ENCODE peak calls at places on chromosomes 13 and 19, in seven cellular contexts. I is EL; F is endodermal cell; U is stimulated activated CD8-positive, alpha-beta memory T cell treated with anti-CD3 and anti-CD28 coated beads, Interleukin-2, amount 100 ng/mL, for 1 hour; E is NCI-H524 treated with DMSO at 0.1 percent for 48 hours; W is Right ventricle myocardium superior; S is left lobe of liver. O is an unnamed sample.

GRCh38 chr19:7989071-7989575 is 16.3 kb downstream of the ELAVL1 start:
- DNase-seq in W (peak), I (no peak), S (no peak), U (no peak), E (no peak), F (peak), O (no peak)

GRCh38 chr19:13099073-13099999 is 3.3 kb downstream of the LYL1 start:
- DNase-seq in I (peak), F (peak), W (peak), S (peak), E (no peak), U (peak), O (no peak)

GRCh38 chr19:51724543-51724942 is 752 bp upstream of the HAS1 start:
- DNase-seq in F (no peak), I (no peak), S (no peak), E (no peak), U (no peak), W (peak), O (no peak)

GRCh38 chr13:25046274-25046984 is 49.5 kb upstream of the PABPC3 start:
- DNase-seq in E (no peak), S (no peak), U (no peak), I (no peak), F (peak), W (no peak), O (no peak)

GRCh38 chr13:55440465-55441085 is 1700.1 kb upstream of the PRR20A start:
- DNase-seq in U (no peak), F (no peak), I (no peak), E (no peak), S (no peak), W (no peak), O (no peak)

GRCh38 chr19:7575426-7576040 is 20.1 kb upstream of the CAMSAP3 start:
- DNase-seq in I (peak), S (no peak), W (no peak), U (no peak), E (no peak), F (no peak), O (no peak)

GRCh38 chr13:98648141-98648540 is 71.2 kb upstream of the STK24 start:
- DNase-seq in F (no peak), W (no peak), E (no peak), I (no peak), S (no peak), U (no peak), O (no peak)

GRCh38 chr19:58346961-58347929 is 6.0 kb downstream of the A1BG start:
- DNase-seq in F (peak), I (peak), S (no peak), U (peak), E (no peak), W (peak), O (peak)

GRCh38 chr19:5214371-5214770 is 126.2 kb downstream of the PTPRS start:
- DNase-seq in I (no peak), E (no peak), W (no peak), S (no peak), U (no peak), F (no peak), O (no peak)

GRCh38 chr13:110396913-110397379 is 89.9 kb downstream of the COL4A2 start:
- DNase-seq in S (no peak), F (no peak), W (peak), I (peak), E (no peak), U (no peak), O (no peak)

GRCh38 chr13:62524498-62524897 is 1108.8 kb upstream of the PCDH20 start:
- DNase-seq in U (no peak), E (no peak), I (no peak), S (no peak), W (no peak), F (no peak), O (no peak)

GRCh38 chr19:39324242-39324842 is 3.7 kb upstream of the LRFN1 start:
- DNase-seq in U (no peak), W (no peak), E (no peak), I (no peak), S (no peak), F (no peak), O (no peak)

GRCh38 chr13:28478127-28478526 is 16.8 kb downstream of the FLT1 start:
- DNase-seq in E (no peak), S (no peak), W (no peak), U (no peak), F (no peak), I (peak), O (no peak)

GRCh38 chr19:35545855-35546381 is 492 bp downstream of the TMEM147 start:
- DNase-seq in U (peak), F (no peak), I (peak), W (peak), S (peak), E (no peak), O (peak)

GRCh38 chr13:113897161-113897560 is 33.3 kb upstream of the GAS6 start:
- DNase-seq in W (no peak), U (no peak), F (no peak), I (peak), E (no peak), S (peak), O (peak)

GRCh38 chr13:101845501-101846012 is 393.1 kb downstream of the ITGBL1 start:
- DNase-seq in S (no peak), E (no peak), I (peak), W (no peak), F (peak), U (no peak), O (no peak)

GRCh38 chr19:12774588-12775555 is at the start of gene HOOK2:
- DNase-seq in E (no peak), U (no peak), F (peak), S (peak), I (no peak), W (no peak), O (no peak)

GRCh38 chr19:33125929-33126388 is 6.0 kb upstream of the WDR88 start:
- DNase-seq in U (peak), W (no peak), S (no peak), I (peak), E (peak), F (peak), O (no peak)

GRCh38 chr19:42290523-42291436 is 11.2 kb upstream of the PRR19 start:
- DNase-seq in W (no peak), E (no peak), F (peak), S (no peak), I (peak), U (peak), O (no peak)

GRCh38 chr19:48739835-48740704 is at the start of gene RASIP1:
- DNase-seq in E (peak), W (peak), F (peak), S (no peak), I (no peak), U (no peak), O (no peak)

O was measured in SW 1271.